ENCODE peak calls at places on chromosome 11, in five cellular contexts. One of them, this sample, is unnamed.

GRCh38 chr11:77672276-77672675 is 34.7 kb upstream of the CLNS1A start:
- DNase-seq in A549: peak
- DNase-seq in K562: no peak
- DNase-seq in GM12878: no peak
- DNase-seq in HepG2: no peak
- DNase-seq in this sample: no peak

GRCh38 chr11:134845474-134846435 is 433.7 kb upstream of the B3GAT1 start:
- DNase-seq in A549: no peak
- DNase-seq in K562: no peak
- DNase-seq in GM12878: no peak
- DNase-seq in HepG2: no peak
- DNase-seq in this sample: no peak

GRCh38 chr11:62337682-62338181 is 484 bp downstream of the ASRGL1 start:
- DNase-seq in A549: peak
- DNase-seq in K562: peak
- DNase-seq in GM12878: no peak
- DNase-seq in HepG2: no peak
- DNase-seq in this sample: peak

GRCh38 chr11:128517457-128518230 is 69.7 kb downstream of the ETS1 start:
- DNase-seq in A549: no peak
- DNase-seq in K562: no peak
- DNase-seq in GM12878: no peak
- DNase-seq in HepG2: no peak
- DNase-seq in this sample: no peak

GRCh38 chr11:111798279-111798678 is 32.1 kb upstream of the PPP2R1B start:
- DNase-seq in A549: no peak
- DNase-seq in K562: no peak
- DNase-seq in GM12878: no peak
- DNase-seq in HepG2: no peak
- DNase-seq in this sample: no peak

GRCh38 chr11:125412177-125412496 is 83.9 kb downstream of the FEZ1 start:
- DNase-seq in A549: no peak
- DNase-seq in K562: no peak
- DNase-seq in GM12878: no peak
- DNase-seq in HepG2: no peak
- DNase-seq in this sample: no peak

GRCh38 chr11:11993814-11994213 is 14.6 kb downstream of the DKK3 start:
- DNase-seq in A549: peak
- DNase-seq in K562: no peak
- DNase-seq in GM12878: no peak
- DNase-seq in HepG2: no peak
- DNase-seq in this sample: no peak

GRCh38 chr11:9753031-9753430 is 89.2 kb downstream of the SWAP70 start:
- DNase-seq in A549: no peak
- DNase-seq in K562: no peak
- DNase-seq in GM12878: no peak
- DNase-seq in HepG2: peak
- DNase-seq in this sample: no peak

GRCh38 chr11:96187779-96188624 is 155.0 kb downstream of the MAML2 start:
- DNase-seq in A549: peak
- DNase-seq in K562: no peak
- DNase-seq in GM12878: no peak
- DNase-seq in HepG2: peak
- DNase-seq in this sample: no peak

GRCh38 chr11:79547256-79547655 is 106.4 kb upstream of the TENM4 start:
- DNase-seq in A549: no peak
- DNase-seq in K562: no peak
- DNase-seq in GM12878: no peak
- DNase-seq in HepG2: no peak
- DNase-seq in this sample: no peak

GRCh38 chr11:65862191-65862735 is 2.0 kb downstream of the MUS81 start:
- DNase-seq in A549: no peak
- DNase-seq in K562: no peak
- DNase-seq in GM12878: no peak
- DNase-seq in HepG2: no peak
- DNase-seq in this sample: no peak

DNA sequence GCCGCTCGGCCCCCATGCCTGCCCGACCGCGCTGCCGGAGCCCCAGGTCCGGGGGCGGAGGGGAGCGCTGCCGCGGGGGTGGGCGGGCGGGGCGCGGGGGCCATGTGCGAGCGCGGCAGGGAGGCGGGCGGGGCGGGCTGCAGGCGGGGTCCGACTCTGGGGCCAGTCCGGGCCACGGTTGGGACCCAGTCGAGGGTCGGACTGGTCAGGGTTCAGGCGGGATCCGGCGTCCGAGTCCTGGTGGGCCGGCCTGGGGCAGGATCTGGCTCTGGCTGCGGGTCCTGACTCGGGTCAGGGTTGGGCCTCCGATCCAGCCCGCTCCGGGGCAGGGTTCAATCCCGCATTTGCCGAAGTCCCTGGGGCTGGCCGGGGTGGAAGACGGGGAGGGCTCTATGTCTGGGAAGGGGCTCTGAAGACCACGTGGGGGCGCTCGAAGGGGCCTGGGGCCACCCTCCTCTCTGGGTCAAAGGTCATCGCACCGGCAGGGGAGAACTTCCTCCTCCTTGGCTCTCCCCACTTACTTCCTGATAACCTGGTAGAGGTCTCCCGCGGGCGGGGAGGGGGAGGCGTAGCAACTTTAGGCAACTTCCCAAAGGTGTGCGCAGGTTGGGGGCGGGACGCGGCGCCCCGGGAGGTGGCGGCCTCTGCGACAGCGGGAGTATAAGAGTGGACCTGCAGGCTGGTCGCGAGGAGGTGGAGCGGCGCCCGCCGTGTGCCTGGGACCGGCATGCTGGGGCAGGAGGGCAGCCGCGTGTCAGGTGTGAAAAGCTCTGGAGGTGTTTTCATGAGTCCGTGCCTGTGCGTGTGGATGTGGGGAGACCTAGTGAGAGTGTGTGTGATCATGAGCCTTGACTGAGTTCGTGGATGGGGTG is 603 bp downstream of the ESRRA start:
- DNase-seq in A549: peak
- DNase-seq in K562: peak
- DNase-seq in GM12878: no peak
- DNase-seq in HepG2: peak
- DNase-seq in this sample: peak
- TF ChIP-seq JUNB in A549: no peak
- TF ChIP-seq JUNB in K562: no peak
- TF ChIP-seq JUNB in GM12878: no peak
- TF ChIP-seq JUNB in HepG2: no peak
- TF ChIP-seq JUNB in this sample: no peak

DNA sequence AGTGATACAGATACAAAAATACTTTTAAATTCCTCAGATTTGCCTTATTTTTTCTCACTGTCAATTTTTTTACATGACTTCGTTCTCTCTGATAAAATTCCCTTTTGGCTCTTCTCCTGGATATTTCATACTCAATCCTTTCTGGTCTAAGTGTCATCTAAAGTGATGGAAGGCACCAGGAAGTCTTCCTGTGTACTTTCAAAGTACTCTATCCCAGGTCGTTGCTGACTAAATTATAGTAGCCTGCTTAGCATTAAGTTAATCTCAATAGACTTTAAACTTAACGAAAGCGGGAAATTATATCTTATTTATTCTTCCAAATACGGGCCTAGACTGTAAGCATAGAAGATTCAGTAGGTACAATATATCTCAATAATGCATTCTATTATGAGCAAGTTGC is 67.8 kb downstream of the CASP12 start:
- DNase-seq in A549: no peak
- DNase-seq in K562: no peak
- DNase-seq in GM12878: no peak
- DNase-seq in HepG2: no peak
- DNase-seq in this sample: no peak
- H3K4me2 ChIP-seq in A549: no peak
- H3K4me2 ChIP-seq in K562: no peak
- H3K4me2 ChIP-seq in GM12878: no peak
- H3K4me2 ChIP-seq in HepG2: no peak
- H3K4me2 ChIP-seq in this sample: no peak

GRCh38 chr11:63502252-63502820 is 3.5 kb upstream of the LGALS12 start:
- DNase-seq in A549: no peak
- DNase-seq in K562: peak
- DNase-seq in GM12878: no peak
- DNase-seq in HepG2: no peak
- DNase-seq in this sample: no peak

GRCh38 chr11:63503492-63503891 is 2.4 kb upstream of the LGALS12 start:
- DNase-seq in A549: no peak
- DNase-seq in K562: no peak
- DNase-seq in GM12878: no peak
- DNase-seq in HepG2: no peak
- DNase-seq in this sample: no peak

GRCh38 chr11:63504054-63504453 is 1.8 kb upstream of the LGALS12 start:
- DNase-seq in A549: no peak
- DNase-seq in K562: no peak
- DNase-seq in GM12878: no peak
- DNase-seq in HepG2: no peak
- DNase-seq in this sample: peak

GRCh38 chr11:63501236-63501635 is 4.6 kb upstream of the LGALS12 start:
- DNase-seq in A549: no peak
- DNase-seq in K562: no peak
- DNase-seq in GM12878: no peak
- DNase-seq in HepG2: no peak
- DNase-seq in this sample: no peak

DNA sequence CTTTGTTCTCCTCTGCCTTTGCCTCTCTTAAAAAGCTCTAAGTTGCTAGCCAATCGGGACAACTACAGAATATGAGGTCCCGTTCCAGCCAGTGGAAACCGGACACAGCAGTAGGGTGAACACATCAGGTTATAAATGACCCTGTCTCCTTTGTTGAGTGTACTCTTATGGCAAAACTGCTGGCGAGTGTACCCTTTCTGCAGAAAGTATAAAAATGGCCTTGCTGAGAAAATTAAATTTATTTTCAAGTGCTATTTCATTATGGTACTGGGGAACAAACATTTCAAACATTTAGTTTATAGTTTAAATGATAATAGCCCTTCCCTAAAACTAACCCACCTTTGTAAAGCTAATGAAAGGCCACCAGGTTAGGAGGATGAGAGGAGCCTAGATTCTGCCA is 6.0 kb upstream of the LGALS12 start:
- DNase-seq in A549: no peak
- DNase-seq in K562: no peak
- DNase-seq in GM12878: no peak
- DNase-seq in HepG2: no peak
- DNase-seq in this sample: no peak
- TF ChIP-seq JUNB in A549: no peak
- TF ChIP-seq JUNB in K562: no peak
- TF ChIP-seq JUNB in GM12878: no peak
- TF ChIP-seq JUNB in HepG2: no peak
- TF ChIP-seq JUNB in this sample: no peak

DNA sequence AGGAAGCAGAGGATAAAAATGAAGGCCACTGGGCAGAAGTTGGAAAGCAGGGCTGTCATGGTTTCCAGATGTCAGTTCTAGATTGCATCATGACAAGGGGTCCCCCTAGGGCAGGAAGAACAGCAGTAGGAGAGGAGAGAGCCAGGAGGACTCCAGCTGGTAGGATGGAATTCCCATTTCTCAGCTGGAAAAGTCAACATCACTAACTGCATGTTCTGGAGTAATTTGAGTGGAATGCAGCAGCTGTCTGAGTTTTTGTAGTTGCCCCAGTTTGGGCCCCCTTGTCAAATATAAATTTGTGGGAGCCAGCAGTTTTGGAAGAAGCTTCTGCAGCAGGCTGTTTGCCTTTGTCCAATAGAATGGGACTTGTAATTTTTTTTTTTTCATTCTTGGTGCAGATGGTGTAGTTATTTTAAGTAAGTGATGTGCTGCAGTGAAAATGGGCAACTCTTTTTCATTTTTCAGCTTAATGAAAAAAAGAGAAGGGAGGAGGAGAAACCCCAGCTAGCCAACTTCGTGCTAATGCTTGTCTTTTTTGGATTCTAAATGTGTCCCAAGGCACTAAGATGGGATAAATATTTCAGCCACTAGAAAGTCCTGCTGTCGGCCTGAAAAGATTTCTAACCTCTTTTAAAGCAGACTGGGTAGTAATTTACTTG is 87.0 kb downstream of the LDLRAD3 start:
- DNase-seq in A549: no peak
- DNase-seq in K562: no peak
- DNase-seq in GM12878: no peak
- DNase-seq in HepG2: no peak
- DNase-seq in this sample: no peak
- H3K4me2 ChIP-seq in A549: no peak
- H3K4me2 ChIP-seq in K562: no peak
- H3K4me2 ChIP-seq in GM12878: no peak
- H3K4me2 ChIP-seq in HepG2: no peak
- H3K4me2 ChIP-seq in this sample: no peak

DNA sequence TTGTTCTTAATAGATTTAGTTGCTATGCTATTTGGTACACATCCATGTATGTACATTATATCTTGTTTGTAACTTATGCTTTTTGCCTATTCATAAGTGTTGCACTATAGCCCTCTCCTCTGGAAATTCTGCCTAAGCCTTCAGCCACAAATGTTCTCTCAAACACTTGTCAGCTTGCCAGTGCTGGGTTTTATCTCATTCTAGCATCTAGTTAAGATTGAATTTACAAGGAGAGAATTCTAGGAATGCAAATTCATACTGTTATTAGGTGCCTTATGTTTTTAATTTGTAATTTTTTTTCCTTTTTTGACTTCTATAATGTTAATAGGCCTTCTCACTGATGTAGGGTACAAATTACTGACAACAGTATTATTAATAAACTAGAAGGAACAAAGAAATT is 14.6 kb upstream of the CTSC start:
- DNase-seq in A549: no peak
- DNase-seq in K562: no peak
- DNase-seq in GM12878: no peak
- DNase-seq in HepG2: no peak
- DNase-seq in this sample: no peak
- TF ChIP-seq JUNB in A549: no peak
- TF ChIP-seq JUNB in K562: no peak
- TF ChIP-seq JUNB in GM12878: no peak
- TF ChIP-seq JUNB in HepG2: no peak
- TF ChIP-seq JUNB in this sample: no peak

GRCh38 chr11:27700351-27701261 is at the start of gene BDNF:
- DNase-seq in A549: peak
- DNase-seq in K562: no peak
- DNase-seq in GM12878: no peak
- DNase-seq in HepG2: no peak
- DNase-seq in this sample: peak
- H3K4me2 ChIP-seq in A549: peak
- H3K4me2 ChIP-seq in K562: no peak
- H3K4me2 ChIP-seq in GM12878: peak
- H3K4me2 ChIP-seq in HepG2: peak
- H3K4me2 ChIP-seq in this sample: peak

This sample was measured in GM23338.